ENCODE peak calls at places on chromosome 4, in five cellular contexts. N is CD4-positive, alpha-beta T cell; R is DMS 273 treated with DMSO at 0.1 percent for 48 hours; M is hepatic stellate cell; Z is activated CD8-positive, alpha-beta memory T cell treated with anti-CD3 and anti-CD28 coated beads, Interleukin-2, amount 10 ng/mL, durations not matched to agents 7 days and 5 days. F is an unnamed sample.

GRCh38 chr4:1246111-1246881 is 2.6 kb downstream of the CTBP1 start:
- DNase-seq in N (no peak), R (no peak), M (peak), Z (no peak), F (no peak)

GRCh38 chr4:16616981-16617380 is 281.5 kb downstream of the LDB2 start:
- DNase-seq in N (no peak), R (no peak), M (peak), Z (no peak), F (no peak)

GRCh38 chr4:36322921-36323354 is 41.5 kb downstream of the DTHD1 start:
- DNase-seq in N (peak), R (no peak), M (no peak), Z (peak), F (no peak)

GRCh38 chr4:77104405-77105292 is 28.9 kb upstream of the CCNI start:
- DNase-seq in N (no peak), R (peak), M (no peak), Z (no peak), F (peak)

GRCh38 chr4:119643306-119644042 is 14.9 kb upstream of the PDE5A start:
- DNase-seq in N (no peak), R (no peak), M (no peak), Z (no peak), F (no peak)

GRCh38 chr4:107760281-107760947 is 40.4 kb upstream of the PAPSS1 start:
- DNase-seq in N (no peak), R (no peak), M (no peak), Z (no peak), F (peak)

GRCh38 chr4:102169345-102169744 is 175.9 kb downstream of the SLC39A8 start:
- DNase-seq in N (no peak), R (peak), M (no peak), Z (no peak), F (no peak)

GRCh38 chr4:76585897-76586360 is 150.9 kb downstream of the SHROOM3 start:
- DNase-seq in N (no peak), R (no peak), M (peak), Z (no peak), F (peak)

GRCh38 chr4:68299492-68300457 is 50.1 kb downstream of the YTHDC1 start:
- DNase-seq in N (no peak), R (no peak), M (no peak), Z (no peak), F (no peak)

GRCh38 chr4:73538162-73538561 is 56.6 kb downstream of the AFM start:
- DNase-seq in N (no peak), R (no peak), M (no peak), Z (no peak), F (no peak)

GRCh38 chr4:111991797-111992196 is 153.5 kb upstream of the FAM241A start:
- DNase-seq in N (no peak), R (no peak), M (peak), Z (no peak), F (no peak)

GRCh38 chr4:35684755-35685154 is 559.6 kb downstream of the ARAP2 start:
- DNase-seq in N (no peak), R (no peak), M (no peak), Z (no peak), F (no peak)

GRCh38 chr4:173415092-173415491 is 16.2 kb upstream of the SCRG1 start:
- DNase-seq in N (no peak), R (no peak), M (no peak), Z (no peak), F (no peak)

GRCh38 chr4:165767671-165768070 is 105.4 kb upstream of the TLL1 start:
- DNase-seq in N (no peak), R (no peak), M (no peak), Z (no peak), F (no peak)

GRCh38 chr4:666436-666810 is 7.7 kb downstream of the ATP5ME start:
- DNase-seq in N (no peak), R (no peak), M (no peak), Z (no peak), F (no peak)

GRCh38 chr4:8940792-8941491 is 69.3 kb upstream of the HMX1 start:
- DNase-seq in N (no peak), R (no peak), M (no peak), Z (no peak), F (no peak)

GRCh38 chr4:163702736-163703135 is 208.2 kb downstream of the TMA16 start:
- DNase-seq in N (no peak), R (no peak), M (no peak), Z (no peak), F (no peak)

GRCh38 chr4:5186584-5187170 is 135.4 kb downstream of the STK32B start:
- DNase-seq in N (no peak), R (no peak), M (no peak), Z (no peak), F (no peak)

GRCh38 chr4:148376151-148376550 is 66.1 kb downstream of the NR3C2 start:
- DNase-seq in N (peak), R (no peak), M (no peak), Z (no peak), F (peak)

GRCh38 chr4:165379662-165380061 is 854 bp downstream of the CPE start:
- DNase-seq in N (no peak), R (peak), M (peak), Z (no peak), F (no peak)

GRCh38 chr4:119113033-119113655 is 22.5 kb upstream of the MYOZ2 start:
- DNase-seq in N (no peak), R (no peak), M (peak), Z (no peak), F (no peak)

GRCh38 chr4:185867770-185868169 is 55.8 kb upstream of the SORBS2 start:
- DNase-seq in N (no peak), R (no peak), M (no peak), Z (no peak), F (no peak)

GRCh38 chr4:76120199-76120598 is 28.0 kb downstream of the NUP54 start:
- DNase-seq in N (no peak), R (no peak), M (no peak), Z (no peak), F (no peak)

GRCh38 chr4:61851126-61851525 is 651.0 kb downstream of the ADGRL3 start:
- DNase-seq in N (no peak), R (no peak), M (no peak), Z (no peak), F (no peak)

GRCh38 chr4:25943312-25943711 is 29.3 kb downstream of the SMIM20 start:
- DNase-seq in N (no peak), R (no peak), M (no peak), Z (no peak), F (no peak)

GRCh38 chr4:68272860-68273259 is 27.4 kb upstream of the TMPRSS11B start:
- DNase-seq in N (no peak), R (no peak), M (no peak), Z (no peak), F (no peak)

GRCh38 chr4:158255727-158256324 is 45.5 kb downstream of the TMEM144 start:
- DNase-seq in N (no peak), R (no peak), M (peak), Z (no peak), F (no peak)

GRCh38 chr4:17065821-17066220 is 167.4 kb upstream of the LDB2 start:
- DNase-seq in N (no peak), R (no peak), M (no peak), Z (no peak), F (no peak)

GRCh38 chr4:64718091-64718490 is 308.8 kb upstream of the TECRL start:
- DNase-seq in N (no peak), R (no peak), M (no peak), Z (no peak), F (no peak)

GRCh38 chr4:113222006-113222405 is 172.6 kb downstream of the ANK2 start:
- DNase-seq in N (no peak), R (no peak), M (peak), Z (no peak), F (no peak)

GRCh38 chr4:137213372-137214173 is 318.7 kb downstream of the PCDH18 start:
- DNase-seq in N (no peak), R (peak), M (no peak), Z (no peak), F (no peak)

GRCh38 chr4:182881928-182882327 is 35.3 kb downstream of the DCTD start:
- DNase-seq in N (no peak), R (no peak), M (no peak), Z (no peak), F (peak)

GRCh38 chr4:105619193-105619931 is 66.9 kb downstream of the ARHGEF38 start:
- DNase-seq in N (no peak), R (no peak), M (no peak), Z (no peak), F (peak)

GRCh38 chr4:142815834-142816233 is 30.3 kb downstream of the INPP4B start:
- DNase-seq in N (no peak), R (no peak), M (peak), Z (no peak), F (no peak)

GRCh38 chr4:66575024-66575696 is 904.9 kb upstream of the EPHA5 start:
- DNase-seq in N (no peak), R (peak), M (no peak), Z (no peak), F (no peak)

GRCh38 chr4:72360075-72360474 is 208.9 kb downstream of the ADAMTS3 start:
- DNase-seq in N (no peak), R (no peak), M (no peak), Z (no peak), F (no peak)

GRCh38 chr4:173213296-173213695 is 44.7 kb downstream of the GALNT7 start:
- DNase-seq in N (no peak), R (no peak), M (no peak), Z (no peak), F (no peak)

GRCh38 chr4:187333151-187333550 is 609.5 kb upstream of the FAT1 start:
- DNase-seq in N (no peak), R (no peak), M (no peak), Z (no peak), F (no peak)

GRCh38 chr4:88630756-88631155 is 38.5 kb downstream of the HERC3 start:
- DNase-seq in N (no peak), R (no peak), M (peak), Z (no peak), F (no peak)